ENCODE peak calls at places on chromosome 5, in nine cellular contexts. V is H9, J is GM12878, B is Peyer's patch, L is psoas muscle, K is SJCRH30, U is prostate gland, S is substantia nigra, C is tibial nerve. M is an unnamed sample.

GRCh38 chr5:62722360-62722759 is 143.7 kb downstream of the LRRC70 start:
- DNase-seq in V (peak), J (no peak), B (no peak), L (no peak), K (no peak), U (no peak), S (no peak), C (no peak), M (no peak)

GRCh38 chr5:142820447-142820846 is 50.3 kb downstream of the ARHGAP26 start:
- DNase-seq in V (no peak), J (no peak), B (peak), L (no peak), K (no peak), U (no peak), S (no peak), C (no peak), M (no peak)

GRCh38 chr5:129367883-129368282 is 92.2 kb upstream of the ADAMTS19 start:
- DNase-seq in V (no peak), J (no peak), B (no peak), L (no peak), K (no peak), U (no peak), S (no peak), C (no peak), M (no peak)

GRCh38 chr5:56763711-56764466 is 51.5 kb upstream of the MAP3K1 start:
- DNase-seq in V (no peak), J (no peak), B (no peak), L (no peak), K (no peak), U (peak), S (no peak), C (no peak), M (no peak)

GRCh38 chr5:1312993-1313833 is 18.3 kb upstream of the TERT start:
- DNase-seq in V (peak), J (peak), B (peak), L (peak), K (no peak), U (no peak), S (no peak), C (no peak), M (no peak)

GRCh38 chr5:110880413-110880812 is 141.6 kb downstream of the SLC25A46 start:
- DNase-seq in V (no peak), J (peak), B (no peak), L (no peak), K (no peak), U (no peak), S (no peak), C (no peak), M (no peak)

GRCh38 chr5:138650196-138650595 is 75.0 kb upstream of the HSPA9 start:
- DNase-seq in V (no peak), J (no peak), B (no peak), L (no peak), K (no peak), U (no peak), S (no peak), C (no peak), M (no peak)

GRCh38 chr5:81165493-81166119 is 67.5 kb upstream of the CKMT2 start:
- DNase-seq in V (peak), J (no peak), B (peak), L (peak), K (peak), U (peak), S (no peak), C (peak), M (peak)

GRCh38 chr5:79120221-79120620 is 8.6 kb downstream of the BHMT start:
- DNase-seq in V (no peak), J (no peak), B (no peak), L (no peak), K (no peak), U (no peak), S (no peak), C (no peak), M (no peak)

GRCh38 chr5:168674893-168675482 is 95.8 kb upstream of the PANK3 start:
- DNase-seq in V (no peak), J (no peak), B (no peak), L (no peak), K (no peak), U (no peak), S (no peak), C (no peak), M (no peak)

GRCh38 chr5:93099902-93100347 is 481.1 kb downstream of the NR2F1-AS1 start:
- DNase-seq in V (no peak), J (no peak), B (no peak), L (no peak), K (no peak), U (no peak), S (no peak), C (no peak), M (no peak)

GRCh38 chr5:61251874-61252642 is 80.0 kb upstream of the ZSWIM6 start:
- DNase-seq in V (no peak), J (no peak), B (no peak), L (no peak), K (peak), U (no peak), S (no peak), C (no peak), M (no peak)

GRCh38 chr5:143874312-143874711 is 62.4 kb downstream of the HMHB1 start:
- DNase-seq in V (no peak), J (no peak), B (no peak), L (no peak), K (peak), U (no peak), S (no peak), C (no peak), M (no peak)

GRCh38 chr5:82364497-82364896 is 86.3 kb upstream of the RPS23 start:
- DNase-seq in V (no peak), J (no peak), B (no peak), L (no peak), K (peak), U (no peak), S (no peak), C (no peak), M (no peak)

GRCh38 chr5:160466121-160466520 is 44.5 kb downstream of the PTTG1 start:
- DNase-seq in V (no peak), J (no peak), B (no peak), L (no peak), K (no peak), U (no peak), S (no peak), C (no peak), M (no peak)

GRCh38 chr5:167764650-167765289 is 526.7 kb upstream of the WWC1 start:
- DNase-seq in V (peak), J (no peak), B (no peak), L (no peak), K (no peak), U (no peak), S (no peak), C (no peak), M (no peak)

GRCh38 chr5:168736201-168736940 is 157.2 kb upstream of the PANK3 start:
- DNase-seq in V (no peak), J (no peak), B (no peak), L (no peak), K (no peak), U (no peak), S (no peak), C (no peak), M (no peak)

GRCh38 chr5:174951151-174951780 is 226.9 kb downstream of the MSX2 start:
- DNase-seq in V (peak), J (no peak), B (no peak), L (no peak), K (peak), U (peak), S (no peak), C (no peak), M (peak)

GRCh38 chr5:39177629-39177959 is 41.8 kb downstream of the FYB1 start:
- DNase-seq in V (no peak), J (peak), B (no peak), L (no peak), K (no peak), U (no peak), S (no peak), C (no peak), M (no peak)

GRCh38 chr5:97124335-97124734 is 18.1 kb downstream of the LIX1 start:
- DNase-seq in V (peak), J (no peak), B (no peak), L (no peak), K (no peak), U (no peak), S (no peak), C (no peak), M (no peak)

GRCh38 chr5:110054240-110054639 is 364.5 kb downstream of the MAN2A1 start:
- DNase-seq in V (no peak), J (peak), B (no peak), L (no peak), K (peak), U (peak), S (no peak), C (no peak), M (no peak)

GRCh38 chr5:113278976-113279375 is 155.8 kb downstream of the TSSK1B start:
- DNase-seq in V (no peak), J (no peak), B (no peak), L (no peak), K (no peak), U (no peak), S (no peak), C (no peak), M (no peak)

GRCh38 chr5:77991084-77991483 is 214.9 kb upstream of the TBCA start:
- DNase-seq in V (no peak), J (no peak), B (no peak), L (no peak), K (peak), U (no peak), S (no peak), C (no peak), M (no peak)

GRCh38 chr5:93193756-93194155 is 387.3 kb downstream of the NR2F1-AS1 start:
- DNase-seq in V (no peak), J (no peak), B (no peak), L (no peak), K (peak), U (no peak), S (no peak), C (no peak), M (no peak)

GRCh38 chr5:181215997-181216982 is 6.8 kb upstream of the TRIM41 start:
- DNase-seq in V (peak), J (peak), B (no peak), L (no peak), K (peak), U (no peak), S (no peak), C (no peak), M (no peak)

GRCh38 chr5:11758321-11758720 is 145.9 kb downstream of the CTNND2 start:
- DNase-seq in V (no peak), J (no peak), B (no peak), L (no peak), K (no peak), U (no peak), S (no peak), C (no peak), M (no peak)

DNA sequence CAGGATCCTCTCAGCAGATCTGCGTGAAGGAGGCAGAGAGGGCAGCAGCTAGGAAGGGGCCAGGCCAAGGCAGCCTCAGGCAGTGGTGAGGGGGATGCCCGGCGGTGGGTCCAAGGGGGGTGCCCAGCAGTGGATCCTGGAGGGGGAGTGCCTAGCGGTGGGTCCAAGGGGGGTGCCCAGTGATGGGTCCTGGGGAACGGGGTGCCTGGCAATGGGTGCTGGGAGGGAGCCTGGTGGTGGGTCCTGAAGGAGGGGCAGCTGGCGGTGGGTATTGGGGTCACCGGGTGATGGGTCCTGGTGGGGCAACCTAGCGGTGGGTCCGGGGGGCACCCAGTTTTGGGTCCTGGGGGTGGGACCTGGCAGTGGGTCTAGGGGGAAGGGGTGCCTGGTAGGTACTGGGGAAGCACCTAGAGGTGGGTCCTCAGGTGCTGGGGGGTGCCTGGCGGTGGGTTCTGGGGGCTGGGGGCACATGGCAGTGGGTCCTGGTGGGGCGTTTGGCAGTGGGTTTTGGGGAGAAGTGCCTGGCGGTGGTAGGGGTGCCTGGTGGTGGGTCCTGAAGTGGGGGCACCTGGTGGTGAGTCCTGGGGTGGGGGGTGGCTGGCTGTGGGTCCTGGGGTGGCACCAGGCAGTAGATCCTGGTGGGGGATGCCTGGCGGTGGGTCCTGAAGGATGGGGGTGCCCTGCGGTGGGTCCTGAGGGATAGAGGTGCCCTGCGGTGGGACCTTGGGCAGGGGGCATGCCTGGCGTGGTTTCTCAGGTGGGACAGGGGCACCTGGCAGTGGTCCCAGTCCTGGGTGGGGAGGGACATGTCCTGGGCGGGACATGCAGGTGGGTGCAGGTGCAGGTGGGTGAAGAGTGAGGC is 1.9 kb downstream of the LRRC14B start:
- DNase-seq in V (no peak), J (no peak), B (peak), L (no peak), K (no peak), U (no peak), S (no peak), C (no peak), M (no peak)
- H3K27ac ChIP-seq in V (no peak), J (no peak), B (no peak), L (peak), K (no peak), U (no peak), S (no peak), C (no peak), M (no peak)

DNA sequence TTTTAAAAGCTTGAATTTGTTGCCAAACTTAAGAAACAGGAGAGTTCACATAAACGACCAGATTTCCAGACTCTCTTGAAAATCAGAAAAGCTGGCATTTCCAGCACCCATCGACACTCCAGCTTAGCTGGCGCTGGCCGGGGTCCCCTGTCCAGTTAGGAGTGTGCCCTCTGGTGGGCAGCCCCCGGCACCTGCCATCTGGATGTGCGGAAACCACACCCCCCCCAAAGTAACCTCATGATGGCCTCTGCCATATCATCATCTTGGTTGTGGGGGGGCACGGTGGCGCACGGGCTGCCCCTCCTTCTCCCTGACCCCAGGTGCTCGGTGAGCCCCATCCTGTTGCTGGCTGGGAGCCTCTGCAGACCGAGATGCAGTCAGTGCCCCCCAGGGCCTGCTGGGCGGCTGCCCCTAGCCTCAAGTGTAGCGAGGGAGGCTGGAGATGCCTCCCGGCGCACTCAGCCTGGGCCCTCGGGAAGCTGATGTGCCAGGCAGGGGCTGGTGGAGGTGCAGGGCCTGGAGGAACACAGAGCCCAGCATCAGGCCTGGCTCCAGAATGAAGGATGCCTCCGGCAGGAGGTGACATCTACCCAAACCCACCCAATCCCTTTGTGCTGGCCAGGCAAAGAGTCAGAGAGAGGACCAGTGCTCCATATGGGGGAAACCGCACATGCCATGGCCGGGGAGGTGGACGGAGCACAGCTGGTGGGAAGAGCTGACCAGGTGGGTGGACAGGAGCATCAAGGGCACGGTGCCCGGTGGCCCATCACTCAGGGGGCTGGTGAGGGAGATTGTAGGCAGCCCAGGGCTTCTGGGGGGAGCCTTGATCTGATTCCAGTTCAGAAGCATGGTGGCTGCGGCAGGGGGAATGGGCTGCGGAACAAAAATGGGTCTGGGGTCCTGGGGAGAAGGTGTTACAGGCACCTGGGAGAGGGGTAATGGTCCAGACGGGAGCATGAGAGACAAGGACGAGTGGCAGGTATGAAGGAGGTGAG is 70.6 kb downstream of the ADAMTS2 start:
- DNase-seq in V (no peak), J (no peak), B (no peak), L (no peak), K (no peak), U (no peak), S (no peak), C (no peak), M (no peak)
- H3K27ac ChIP-seq in V (no peak), J (no peak), B (peak), L (peak), K (no peak), U (peak), S (no peak), C (peak), M (no peak)

DNA sequence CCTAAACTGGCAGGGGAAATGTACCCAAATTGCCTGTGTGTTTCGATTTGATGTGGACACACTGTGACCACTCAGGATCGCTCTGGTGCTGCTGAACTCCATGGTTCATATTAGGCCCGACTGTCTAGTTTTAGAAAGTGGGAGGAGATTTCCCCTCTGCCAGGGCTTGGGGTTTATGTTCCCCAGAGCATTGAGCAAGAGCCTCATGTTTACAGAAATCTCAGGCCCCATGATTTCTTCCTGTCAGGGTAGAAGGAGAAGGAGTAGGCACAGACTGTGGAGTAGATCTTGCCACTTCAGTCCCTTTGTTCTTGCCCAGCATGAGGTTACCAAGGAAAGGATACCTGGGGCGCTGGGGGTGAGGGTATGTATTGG is 40.8 kb upstream of the GLRX start:
- DNase-seq in V (no peak), J (no peak), B (no peak), L (no peak), K (no peak), U (no peak), S (no peak), C (peak), M (no peak)
- H3K27ac ChIP-seq in V (no peak), J (no peak), B (peak), L (peak), K (no peak), U (peak), S (peak), C (peak), M (peak)

DNA sequence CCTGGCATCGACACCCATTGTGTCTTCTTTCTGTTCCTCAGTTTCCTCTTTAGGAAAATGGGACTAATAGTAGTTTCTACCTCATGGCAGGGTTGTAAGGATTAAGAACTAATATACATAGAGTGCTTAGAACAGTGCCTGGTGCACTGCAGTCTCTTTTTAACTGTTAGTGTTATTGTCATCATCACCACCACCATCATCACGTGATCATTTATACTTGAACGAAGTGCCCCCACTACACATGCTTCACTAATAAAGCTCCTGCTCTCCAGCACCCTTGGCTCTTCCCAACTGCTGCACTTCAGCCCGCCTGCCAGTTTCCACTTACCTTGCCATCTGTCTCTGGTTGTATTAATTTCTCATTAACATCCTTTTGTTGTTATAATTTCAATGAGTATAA is 35.8 kb upstream of the MAST4 start:
- DNase-seq in V (no peak), J (no peak), B (no peak), L (no peak), K (no peak), U (no peak), S (no peak), C (no peak), M (no peak)
- H3K27ac ChIP-seq in V (no peak), J (no peak), B (no peak), L (no peak), K (no peak), U (no peak), S (no peak), C (no peak), M (no peak)

DNA sequence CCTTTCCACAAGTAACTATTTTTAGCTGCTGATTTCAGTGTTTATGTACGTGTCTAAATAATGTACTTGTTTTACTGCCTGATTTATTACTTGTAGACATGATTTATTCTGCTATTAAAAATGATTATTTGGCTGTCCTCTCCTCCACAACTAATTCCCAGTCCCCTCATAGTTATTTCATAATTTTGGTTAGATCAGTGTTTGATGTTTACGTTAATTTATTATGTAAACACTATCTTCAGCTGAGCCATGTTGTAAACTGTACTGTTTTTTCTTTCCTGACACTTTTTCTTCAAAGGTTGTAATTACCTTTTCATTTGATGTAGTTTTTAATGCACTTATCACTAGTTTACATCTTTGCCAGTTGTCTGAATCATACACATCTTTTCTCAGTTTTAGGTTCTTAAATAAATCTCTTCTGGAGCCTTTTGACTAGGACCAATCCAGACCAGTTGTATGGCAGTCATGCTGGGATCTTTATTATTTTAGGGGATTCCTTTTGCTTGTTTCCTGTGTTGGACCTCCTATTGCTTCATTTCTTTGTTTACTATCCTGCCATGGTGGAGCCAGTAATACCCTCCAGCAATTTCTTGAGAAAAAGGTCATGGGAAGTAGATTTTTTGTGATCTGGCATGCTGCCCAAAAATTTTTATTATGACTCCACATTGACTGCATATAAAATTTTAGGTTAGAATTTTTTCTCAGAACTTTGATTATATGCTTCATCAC is 16.1 kb downstream of the AP3S1 start:
- DNase-seq in V (no peak), J (no peak), B (no peak), L (no peak), K (peak), U (no peak), S (no peak), C (no peak), M (no peak)
- H3K27ac ChIP-seq in V (no peak), J (no peak), B (peak), L (no peak), K (no peak), U (no peak), S (no peak), C (peak), M (no peak)